ENCODE peak calls at places on chromosome 4, in four cellular contexts. U, E, P and C are unnamed samples.

GRCh38 chr4:84644087-84644486 is 61.2 kb downstream of the CDS1 start:
- DNase-seq in E (no peak), U (no peak), P (no peak), C (no peak)

GRCh38 chr4:164068392-164068791 is 573.9 kb downstream of the TMA16 start:
- DNase-seq in U (no peak), E (no peak), P (no peak), C (no peak)

GRCh38 chr4:98641906-98642668 is 16.3 kb downstream of the TSPAN5 start:
- DNase-seq in U (no peak), E (no peak), P (no peak), C (no peak)

GRCh38 chr4:99754756-99755155 is 61.9 kb upstream of the DAPP1 start:
- DNase-seq in E (no peak), U (no peak), P (no peak), C (no peak)

GRCh38 chr4:95318483-95318882 is 230.3 kb downstream of the UNC5C start:
- DNase-seq in E (no peak), U (no peak), P (no peak), C (no peak)

GRCh38 chr4:90185416-90185815 is 58.2 kb downstream of the CCSER1 start:
- DNase-seq in U (no peak), E (no peak), P (no peak), C (no peak)

GRCh38 chr4:87530868-87531267 is 1.7 kb upstream of the SPARCL1 start:
- DNase-seq in P (peak; percentile 27), E (no peak), U (peak; percentile 55), C (peak; percentile 26)

GRCh38 chr4:173367285-173367684 is 3.5 kb upstream of the SAP30 start:
- DNase-seq in E (no peak), P (peak; percentile 22), U (peak; percentile 84), C (no peak)

GRCh38 chr4:3452376-3452775 is 10.6 kb downstream of the HGFAC start:
- DNase-seq in U (no peak), P (no peak), E (peak; percentile 69), C (no peak)

GRCh38 chr4:185134176-185134869 is 8.7 kb upstream of the SLC25A4 start:
- DNase-seq in E (peak; percentile 40), U (peak; percentile 56), P (peak; percentile 61), C (no peak)

GRCh38 chr4:176238157-176238608 is 30.8 kb downstream of the ASB5 start:
- DNase-seq in E (no peak), U (peak; percentile 87), P (peak; percentile 87), C (no peak)

GRCh38 chr4:139622856-139623255 is 42.8 kb upstream of the MGST2 start:
- DNase-seq in U (no peak), E (no peak), P (no peak), C (no peak)

GRCh38 chr4:139619644-139620043 is 46.0 kb upstream of the MGST2 start:
- DNase-seq in P (no peak), E (peak; percentile 18), U (no peak), C (no peak)

DNA sequence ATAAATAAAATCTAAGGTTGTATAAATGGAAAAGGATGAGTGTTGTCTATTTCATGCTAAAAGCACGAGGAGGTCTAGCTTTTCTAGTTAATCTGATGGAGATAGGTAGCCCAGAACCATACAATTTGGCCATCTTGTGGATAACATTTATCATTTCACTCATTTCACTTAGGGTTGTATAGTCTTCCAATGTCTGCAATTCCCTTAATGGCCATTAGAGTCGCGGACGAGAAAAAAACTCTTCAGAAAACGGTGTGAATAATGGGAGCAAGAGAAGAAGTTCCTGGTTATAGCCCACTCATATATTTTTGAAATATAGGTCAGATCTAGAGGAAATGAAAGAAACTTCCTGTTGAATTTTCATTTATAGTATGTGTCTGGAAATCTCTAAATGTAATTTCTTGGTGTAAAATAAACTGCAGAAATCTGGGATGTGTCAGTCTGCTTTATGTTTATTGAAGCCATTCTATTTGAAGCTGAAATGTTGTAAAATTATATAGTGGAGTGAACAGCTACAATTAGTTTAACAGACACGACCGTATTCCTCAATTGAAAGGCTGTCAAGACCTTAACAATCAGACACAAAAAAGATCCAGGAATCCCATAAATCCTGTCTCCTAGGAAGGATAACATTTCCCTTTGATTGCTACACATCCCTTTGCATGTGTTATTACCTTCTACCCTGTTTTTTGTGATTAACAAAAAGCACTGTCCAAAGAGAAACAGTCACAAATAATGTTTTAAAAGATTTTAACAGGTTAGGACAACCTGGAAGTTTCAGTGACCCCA is 47.7 kb upstream of the MGST2 start:
- DNase-seq in U (peak; percentile 34), E (peak; percentile 20), P (no peak), C (no peak)
- H3K9me1 ChIP-seq in U (no peaks in the 10 kb centered on the region), E (no peaks in the 10 kb centered on the region), P (no peaks in the 10 kb centered on the region), C (no peaks in the 10 kb centered on the region)

DNA sequence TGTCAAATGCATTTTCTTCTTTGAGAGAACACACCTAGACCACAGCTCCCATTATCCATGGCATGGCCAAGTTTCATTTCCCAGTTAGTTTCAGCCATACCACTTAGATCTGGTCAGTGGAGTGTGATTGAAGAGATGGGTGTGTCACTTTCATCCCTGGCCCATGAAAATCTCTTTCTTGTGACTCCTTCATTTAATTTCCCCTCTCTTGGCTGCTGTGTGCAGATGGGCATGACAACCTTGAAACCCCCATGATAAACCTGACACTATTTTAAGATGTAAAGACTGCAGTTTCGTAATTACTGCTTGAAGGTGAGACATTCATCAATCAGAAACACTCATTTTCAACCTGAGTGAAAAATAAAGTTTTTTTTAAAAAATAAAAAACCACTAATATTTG is 284.9 kb downstream of the IL15 start:
- DNase-seq in E (no peak), U (no peak), P (no peak), C (no peak)
- H3K9me1 ChIP-seq in E (no peaks in the 10 kb centered on the region), U (no peaks in the 10 kb centered on the region), P (no peaks in the 10 kb centered on the region), C (no peaks in the 10 kb centered on the region)

DNA sequence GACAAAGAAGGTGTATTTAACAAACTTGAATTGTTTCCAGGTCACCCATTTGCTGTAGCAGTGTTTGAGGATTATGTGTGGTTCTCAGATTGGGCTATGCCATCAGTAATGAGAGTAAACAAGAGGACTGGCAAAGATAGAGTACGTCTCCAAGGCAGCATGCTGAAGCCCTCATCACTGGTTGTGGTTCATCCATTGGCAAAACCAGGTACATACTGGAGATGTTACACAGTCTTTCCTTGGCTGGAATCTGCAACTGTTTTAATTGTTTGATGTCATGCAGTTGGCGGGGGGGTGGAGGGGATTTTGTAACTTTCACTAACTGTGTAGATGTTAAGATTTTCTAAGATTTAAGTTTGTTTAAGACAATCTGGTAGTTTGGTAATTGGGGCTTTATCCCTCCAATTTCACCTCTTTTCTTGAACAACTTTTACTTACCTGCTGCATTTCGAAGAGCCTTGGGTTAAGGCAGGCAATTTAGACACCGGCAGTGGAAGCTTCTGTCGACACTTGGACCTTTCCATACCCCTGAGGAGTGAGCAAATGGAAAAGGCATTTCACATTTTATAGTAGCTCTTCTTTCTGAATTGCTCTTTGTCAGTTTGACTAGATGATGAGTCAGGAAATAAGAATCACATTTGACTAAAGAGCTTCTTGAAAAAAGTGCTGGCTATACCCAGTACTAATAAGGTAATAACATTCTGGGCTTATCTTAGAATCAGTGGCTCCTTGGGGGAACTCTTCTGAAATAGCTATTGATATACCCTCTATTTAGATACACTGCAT is 67.4 kb downstream of the EGF start:
- DNase-seq in E (no peak), U (no peak), P (peak; percentile 78), C (no peak)
- H3K9me1 ChIP-seq in E (no peaks in the 10 kb centered on the region), U (no peaks in the 10 kb centered on the region), P (peaks cover 6% of the 10 kb centered on the region), C (no peaks in the 10 kb centered on the region)

GRCh38 chr4:39544580-39545315 is 17.5 kb upstream of the UGDH start:
- DNase-seq in P (peak; percentile 67), U (no peak), E (no peak), C (no peak)
- H3K9me1 ChIP-seq in P (peaks cover 4% of the 10 kb centered on the region), U (no peaks in the 10 kb centered on the region), E (no peaks in the 10 kb centered on the region), C (no peaks in the 10 kb centered on the region)

GRCh38 chr4:7160951-7161440 is 31.3 kb upstream of the SORCS2 start:
- DNase-seq in E (no peak), P (no peak), U (no peak), C (no peak)
- H3K9me1 ChIP-seq in E (no peaks in the 10 kb centered on the region), P (no peaks in the 10 kb centered on the region), U (no peaks in the 10 kb centered on the region), C (no peaks in the 10 kb centered on the region)

GRCh38 chr4:15851969-15852368 is 73.8 kb downstream of the CD38 start:
- DNase-seq in P (no peak), U (no peak), E (no peak), C (no peak)
- H3K9me1 ChIP-seq in P (no peaks in the 10 kb centered on the region), U (no peaks in the 10 kb centered on the region), E (no peaks in the 10 kb centered on the region), C (no peaks in the 10 kb centered on the region)